ENCODE peak calls at places on chromosome 10, in four cellular contexts. W is body of pancreas, Y is BJ, A is foreskin fibroblast. V is an unnamed sample.

GRCh38 chr10:23643396-23643795 is 204.5 kb downstream of the OTUD1 start:
- DNase-seq in W (no peak), Y (no peak), A (no peak), V (no peak)

GRCh38 chr10:35463878-35464277 is 127.6 kb downstream of the CCNY start:
- DNase-seq in W (no peak), Y (no peak), A (no peak), V (no peak)

GRCh38 chr10:43214071-43214955 is 52.6 kb downstream of the RASGEF1A start:
- DNase-seq in W (no peak), Y (no peak), A (peak), V (peak)

GRCh38 chr10:114541081-114541833 is 116.8 kb downstream of the ABLIM1 start:
- DNase-seq in W (no peak), Y (peak), A (peak), V (peak)

GRCh38 chr10:113020838-113021237 is 70.8 kb downstream of the TCF7L2 start:
- DNase-seq in W (peak), Y (no peak), A (no peak), V (no peak)

GRCh38 chr10:17817790-17818189 is 8.6 kb downstream of the MRC1 start:
- DNase-seq in W (no peak), Y (no peak), A (no peak), V (no peak)

GRCh38 chr10:43037440-43037839 is 39.4 kb upstream of the RET start:
- DNase-seq in W (no peak), Y (no peak), A (no peak), V (no peak)

GRCh38 chr10:104638861-104639594 is 2.1 kb upstream of the SORCS3 start:
- DNase-seq in W (no peak), Y (no peak), A (peak), V (no peak)

GRCh38 chr10:34172936-34173533 is 642.1 kb downstream of the PARD3 start:
- DNase-seq in W (no peak), Y (no peak), A (peak), V (no peak)

GRCh38 chr10:128506423-128506822 is 380.2 kb upstream of the MKI67 start:
- DNase-seq in W (no peak), Y (no peak), A (no peak), V (no peak)

GRCh38 chr10:92011560-92012214 is 88.1 kb downstream of the BTAF1 start:
- DNase-seq in W (no peak), Y (peak), A (peak), V (no peak)

GRCh38 chr10:99908512-99908911 is 101.2 kb downstream of the DNMBP start:
- DNase-seq in W (no peak), Y (no peak), A (peak), V (no peak)

GRCh38 chr10:113921571-113922370 is 67.3 kb downstream of the NHLRC2 start:
- DNase-seq in W (no peak), Y (no peak), A (no peak), V (no peak)

GRCh38 chr10:103667390-103667789 is 173.9 kb downstream of the NEURL1 start:
- DNase-seq in W (no peak), Y (no peak), A (peak), V (no peak)

GRCh38 chr10:42753507-42754154 is 29.0 kb upstream of the BMS1 start:
- DNase-seq in W (no peak), Y (no peak), A (peak), V (no peak)

GRCh38 chr10:89963446-89964102 is 262.2 kb downstream of the KIF20B start:
- DNase-seq in W (no peak), Y (no peak), A (peak), V (no peak)

GRCh38 chr10:70761031-70761601 is 24.1 kb downstream of the TBATA start:
- DNase-seq in W (no peak), Y (no peak), A (peak), V (no peak)

GRCh38 chr10:79562135-79562756 is 2.0 kb upstream of the SFTPA2 start:
- DNase-seq in W (peak), Y (no peak), A (peak), V (peak)

GRCh38 chr10:30581779-30582380 is 47.7 kb downstream of the LYZL2 start:
- DNase-seq in W (peak), Y (no peak), A (peak), V (no peak)

GRCh38 chr10:132158810-132159209 is 27.9 kb upstream of the DPYSL4 start:
- DNase-seq in W (no peak), Y (no peak), A (no peak), V (no peak)

GRCh38 chr10:31757374-31757773 is 171.3 kb downstream of the ARHGAP12 start:
- DNase-seq in W (no peak), Y (no peak), A (peak), V (no peak)

GRCh38 chr10:29635711-29636144 is 957 bp upstream of the SVIL start:
- DNase-seq in W (no peak), Y (no peak), A (peak), V (no peak)

GRCh38 chr10:87702260-87702972 is 42.7 kb downstream of the PAPSS2 start:
- DNase-seq in W (no peak), Y (no peak), A (no peak), V (no peak)

GRCh38 chr10:18005781-18006456 is 54.2 kb downstream of the SLC39A12 start:
- DNase-seq in W (no peak), Y (peak), A (peak), V (no peak)

GRCh38 chr10:113957013-113957412 is 86.7 kb upstream of the ADRB1 start:
- DNase-seq in W (no peak), Y (peak), A (peak), V (peak)

GRCh38 chr10:86953747-86954680 is 3.4 kb downstream of the MMRN2 start:
- DNase-seq in W (no peak), Y (no peak), A (peak), V (no peak)

GRCh38 chr10:86786368-86786767 is 29.9 kb downstream of the BMPR1A start:
- DNase-seq in W (no peak), Y (no peak), A (no peak), V (no peak)

GRCh38 chr10:123994417-123995081 is 98.8 kb downstream of the CHST15 start:
- DNase-seq in W (peak), Y (peak), A (peak), V (peak)

GRCh38 chr10:123995082-123995460 is 98.3 kb downstream of the CHST15 start:
- DNase-seq in W (no peak), Y (peak), A (no peak), V (no peak)

GRCh38 chr10:123990889-123991288 is 99.3 kb upstream of the CPXM2 start:
- DNase-seq in W (no peak), Y (no peak), A (no peak), V (no peak)

GRCh38 chr10:123993534-123994416 is 99.6 kb downstream of the CHST15 start:
- DNase-seq in W (no peak), Y (no peak), A (no peak), V (no peak)

DNA sequence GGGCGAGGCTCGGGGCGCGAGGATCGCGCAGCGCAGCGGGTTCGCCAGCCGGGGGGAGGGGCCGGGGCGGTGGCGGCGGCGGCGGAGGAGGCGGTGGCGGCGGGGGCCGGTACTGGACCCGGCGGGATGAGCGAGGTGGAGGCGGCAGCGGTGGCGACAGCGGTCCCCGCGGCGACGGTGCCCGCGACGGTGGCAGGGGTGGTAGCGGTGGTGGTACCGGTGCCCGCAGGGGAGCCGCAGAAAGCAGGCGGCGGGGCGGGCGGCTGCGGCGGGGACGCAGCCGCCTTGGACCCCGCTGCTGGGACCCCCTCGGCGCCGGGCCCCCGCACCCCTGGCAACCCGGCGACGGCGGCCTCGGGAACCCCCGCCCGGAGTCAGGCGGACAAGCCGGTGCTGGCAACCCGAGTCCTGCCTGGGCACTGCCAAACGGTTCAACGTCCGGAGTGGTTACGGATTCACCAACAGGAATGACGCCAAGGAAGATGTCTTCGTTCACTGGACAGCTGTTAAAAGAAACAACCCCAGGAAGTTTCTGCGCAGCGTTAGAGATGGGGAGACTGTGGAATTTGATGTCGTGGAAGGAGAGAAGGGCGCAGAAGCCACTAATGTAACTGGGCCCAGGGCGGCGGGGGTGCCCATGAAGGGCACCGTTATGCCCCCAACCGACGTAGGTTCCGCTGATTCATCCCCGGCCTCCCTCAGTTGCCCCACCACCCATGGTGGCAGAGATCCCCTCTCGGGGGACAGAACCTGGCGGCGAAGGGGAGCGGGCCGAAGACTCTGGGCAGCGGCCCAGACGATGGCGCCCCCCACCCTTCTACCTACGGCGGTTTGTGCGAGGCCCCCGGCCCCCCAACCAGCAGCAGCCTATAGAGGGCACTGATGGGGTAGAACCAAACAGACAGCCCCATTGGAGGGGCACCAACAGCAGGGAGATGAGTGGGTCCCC is 100.3 kb upstream of the CPXM2 start:
- DNase-seq in W (no peak), Y (no peak), A (peak), V (no peak)
- H3K4me3 ChIP-seq in W (no peak), Y (peak), A (peak), V (no peak)

GRCh38 chr10:58951750-58952149 is 224.7 kb upstream of the PHYHIPL start:
- DNase-seq in W (no peak), Y (peak), A (peak), V (peak)
- TF ChIP-seq CTCF in W (no peak), Y (no peak), A (no peak), V (no peak)

DNA sequence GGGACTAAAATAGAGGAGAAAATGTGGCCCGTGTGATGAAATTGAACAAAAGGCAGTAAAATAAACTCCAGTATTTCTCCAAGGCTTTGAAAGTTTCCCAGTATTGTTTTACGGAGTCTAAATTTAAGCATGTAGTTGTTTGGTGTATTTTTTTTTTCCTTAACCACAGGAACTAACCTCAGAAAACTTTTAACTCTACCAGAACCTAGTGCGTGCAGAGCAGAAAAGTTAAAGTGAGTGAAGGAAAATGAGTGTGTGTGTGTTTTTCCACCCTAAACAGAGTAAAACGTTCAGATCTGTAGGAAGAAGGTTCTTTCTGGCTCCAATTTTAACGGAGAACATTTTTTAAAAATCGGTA is 812 bp downstream of the PROSER2 start:
- DNase-seq in W (no peak), Y (no peak), A (peak), V (no peak)
- H3K4me3 ChIP-seq in W (peak), Y (peak), A (peak), V (peak)

DNA sequence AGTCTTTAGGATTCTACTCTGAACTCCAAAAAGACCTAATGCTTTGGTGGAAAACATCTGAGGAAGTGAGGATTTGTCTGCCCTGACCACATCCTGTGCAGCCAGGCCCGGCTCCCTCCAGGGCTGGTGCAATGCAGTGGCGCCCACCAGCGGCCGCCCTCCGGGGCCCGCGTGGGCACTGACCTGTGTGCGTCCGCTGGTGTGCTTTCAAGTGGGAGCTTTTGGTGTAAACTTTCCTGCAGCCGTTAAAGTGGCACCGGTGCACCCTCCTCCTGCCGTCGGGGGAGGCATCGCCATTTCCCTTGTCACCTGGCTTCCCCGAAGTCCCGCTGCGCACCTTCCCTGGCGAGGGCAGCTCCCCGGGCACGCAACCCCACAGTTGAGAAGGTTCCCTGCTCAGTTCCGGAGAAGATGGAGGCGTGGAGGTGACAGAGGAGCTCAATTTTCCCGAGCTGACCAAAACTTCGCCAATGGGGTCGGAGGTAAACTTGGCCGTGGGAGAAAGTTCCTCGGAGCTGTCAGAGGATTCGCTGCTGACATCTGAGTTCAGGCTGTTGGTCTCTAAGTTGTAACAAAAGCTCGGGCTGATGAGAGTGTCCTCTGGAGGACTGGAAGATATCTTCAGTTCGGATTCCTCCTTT is 3.4 kb downstream of the KLF6 start:
- DNase-seq in W (peak), Y (no peak), A (peak), V (no peak)
- TF ChIP-seq CTCF in W (no peak), Y (peak), A (peak), V (peak)

GRCh38 chr10:1045415-1045814 is 3.5 kb downstream of the IDI1 start:
- DNase-seq in W (no peak), Y (no peak), A (no peak), V (no peak)
- H3K4me3 ChIP-seq in W (no peak), Y (no peak), A (peak), V (no peak)

GRCh38 chr10:73779018-73779417 is 2.8 kb upstream of the CHCHD1 start:
- DNase-seq in W (no peak), Y (no peak), A (no peak), V (no peak)

GRCh38 chr10:73772280-73773151 is 9.3 kb upstream of the CHCHD1 start:
- DNase-seq in W (peak), Y (no peak), A (peak), V (peak)

GRCh38 chr10:73773152-73773879 is 8.5 kb upstream of the CHCHD1 start:
- DNase-seq in W (no peak), Y (no peak), A (peak), V (no peak)

GRCh38 chr10:73771722-73772279 is 10.0 kb upstream of the CHCHD1 start:
- DNase-seq in W (peak), Y (no peak), A (peak), V (no peak)

DNA sequence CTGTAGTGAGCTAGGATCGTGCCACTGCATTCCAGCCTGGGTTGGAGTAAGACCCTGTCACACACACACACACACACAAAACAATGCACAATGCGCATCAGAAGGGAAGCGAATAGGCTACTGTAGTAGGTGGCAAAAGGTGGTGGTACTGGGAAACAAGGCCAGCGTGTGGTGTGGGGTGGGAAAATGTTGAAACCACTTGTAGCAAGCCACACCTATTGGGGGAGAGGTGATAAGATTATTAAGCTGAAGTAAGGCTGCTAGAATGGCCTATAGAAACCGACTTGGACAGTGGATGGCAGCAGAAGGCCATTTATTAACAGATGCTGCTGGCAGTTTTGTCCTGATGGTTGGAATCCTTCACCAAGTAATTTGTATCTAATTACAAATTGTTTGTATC is 7.2 kb upstream of the CHCHD1 start:
- DNase-seq in W (no peak), Y (no peak), A (peak), V (no peak)
- TF ChIP-seq CTCF in W (no peak), Y (no peak), A (no peak), V (no peak)

DNA sequence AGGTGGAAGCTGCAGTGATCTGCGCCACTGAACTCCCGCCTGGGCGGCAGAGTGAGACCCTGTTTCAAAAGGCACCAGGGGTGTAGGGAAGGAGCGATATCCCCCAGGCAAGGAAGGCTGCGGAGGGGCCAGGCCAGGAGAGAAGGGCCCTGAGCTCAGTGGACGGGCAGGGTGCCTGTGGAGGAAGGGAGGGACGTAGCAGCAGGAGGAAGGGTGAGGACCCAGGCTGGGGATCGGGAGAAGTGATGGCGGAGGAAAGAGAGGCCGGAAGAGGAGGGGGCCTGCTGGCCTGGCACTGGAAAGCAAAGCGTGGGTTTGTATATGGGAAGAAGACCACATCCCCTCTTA is 45.6 kb downstream of the ALOX5 start:
- DNase-seq in W (no peak), Y (no peak), A (no peak), V (no peak)
- H3K4me3 ChIP-seq in W (no peak), Y (peak), A (peak), V (peak)

GRCh38 chr10:69201045-69201444 is 19.1 kb upstream of the HKDC1 start:
- DNase-seq in W (no peak), Y (no peak), A (no peak), V (no peak)

DNA sequence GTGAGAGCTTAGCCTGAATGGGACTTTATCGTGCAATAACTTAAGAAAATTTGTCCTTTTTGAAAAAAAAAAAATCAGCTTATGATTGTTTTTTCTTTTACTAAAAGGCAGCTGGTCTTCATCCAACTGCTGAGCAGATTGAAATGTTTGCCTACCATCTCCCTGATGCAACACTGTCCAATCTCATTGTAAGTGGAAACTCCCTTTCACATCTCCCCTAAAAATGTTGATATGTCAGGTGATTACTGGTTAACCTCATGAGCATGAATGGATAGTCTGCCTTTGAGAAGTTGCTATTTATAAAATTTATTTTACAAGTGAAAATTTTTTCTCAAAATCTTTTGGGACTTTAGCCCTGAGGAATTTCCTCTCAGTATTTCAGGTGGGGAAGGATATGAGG is 17.8 kb upstream of the HKDC1 start:
- DNase-seq in W (no peak), Y (no peak), A (peak), V (peak)
- TF ChIP-seq CTCF in W (no peak), Y (no peak), A (no peak), V (no peak)

GRCh38 chr10:133325761-133326463 is 10.8 kb downstream of the CALY start:
- DNase-seq in W (no peak), Y (no peak), A (peak), V (no peak)

GRCh38 chr10:133329401-133330202 is 7.1 kb downstream of the CALY start:
- DNase-seq in W (peak), Y (peak), A (peak), V (peak)

GRCh38 chr10:133326745-133327650 is 9.7 kb downstream of the CALY start:
- DNase-seq in W (no peak), Y (no peak), A (peak), V (no peak)

GRCh38 chr10:133328358-133329343 is 8.0 kb downstream of the CALY start:
- DNase-seq in W (no peak), Y (no peak), A (no peak), V (no peak)

DNA sequence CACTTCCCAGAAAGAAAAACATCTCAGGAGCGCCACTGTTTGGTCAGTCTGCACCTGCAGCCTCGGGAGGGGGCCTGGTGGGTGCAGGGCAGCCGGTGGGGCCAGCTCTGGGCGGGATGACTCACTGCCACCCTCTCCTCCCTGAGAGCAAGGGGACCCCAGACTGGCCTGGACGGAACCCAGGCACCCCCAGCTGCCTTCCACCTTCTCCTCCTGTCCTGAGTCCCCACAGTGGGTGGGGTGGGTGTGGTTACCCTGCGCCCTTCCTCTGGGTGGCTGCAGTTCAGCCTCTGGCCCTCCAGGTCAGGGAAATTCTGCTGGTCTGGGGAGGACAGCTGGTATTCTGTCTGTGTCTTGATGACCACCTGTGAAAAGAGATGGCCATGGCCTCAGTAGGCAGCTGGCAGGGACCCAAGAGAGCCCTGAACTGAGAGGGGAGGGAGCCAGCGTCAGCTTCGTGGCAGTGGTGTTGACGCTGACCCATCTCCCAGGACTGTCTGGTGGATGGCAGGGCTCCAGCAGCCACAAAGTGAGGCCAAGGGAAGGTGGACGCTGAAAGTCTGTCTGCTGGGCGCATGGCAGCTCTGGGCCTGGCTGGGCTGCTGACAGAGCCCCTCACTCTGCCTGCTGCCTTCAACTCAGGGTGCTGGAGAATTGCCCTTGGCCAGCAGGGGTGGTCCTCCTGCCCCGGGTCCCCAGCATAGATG is 8.9 kb downstream of the CALY start:
- DNase-seq in W (no peak), Y (no peak), A (no peak), V (no peak)
- H3K4me3 ChIP-seq in W (no peak), Y (no peak), A (no peak), V (no peak)